ENCODE peak calls at places on chromosome 5, in five cellular contexts. I is ovary, O is sigmoid colon, X is GM12878, K is tibial nerve. P is an unnamed sample.

GRCh38 chr5:6379246-6379645 is 899 bp upstream of the MED10 start:
- DNase-seq in O (no peak), X (no peak), K (no peak), I (no peak), P (no peak)

GRCh38 chr5:55853818-55854217 is 2.7 kb downstream of the IL31RA start:
- DNase-seq in K (no peak), I (no peak), O (no peak), X (no peak), P (no peak)

GRCh38 chr5:167451091-167451490 is 840.4 kb upstream of the WWC1 start:
- DNase-seq in I (no peak), K (no peak), O (no peak), X (no peak), P (no peak)

GRCh38 chr5:24681106-24681505 is 36.3 kb upstream of the CDH10 start:
- DNase-seq in O (no peak), X (no peak), I (no peak), K (no peak), P (no peak)

GRCh38 chr5:1505506-1506241 is 18.1 kb downstream of the LPCAT1 start:
- DNase-seq in X (no peak), O (no peak), I (no peak), K (no peak), P (no peak)

GRCh38 chr5:150440948-150441812 is 8.4 kb downstream of the RPS14 start:
- DNase-seq in I (no peak), X (no peak), K (no peak), O (no peak), P (no peak)

GRCh38 chr5:142432961-142433360 is 108.1 kb upstream of the SPRY4 start:
- DNase-seq in X (no peak), O (no peak), K (no peak), I (no peak), P (no peak)

GRCh38 chr5:124538931-124539330 is 207.5 kb downstream of the ZNF608 start:
- DNase-seq in I (no peak), X (no peak), K (no peak), O (no peak), P (no peak)

GRCh38 chr5:150082889-150083288 is 3.5 kb downstream of the CSF1R start:
- DNase-seq in I (no peak), X (no peak), O (no peak), K (no peak), P (no peak)

GRCh38 chr5:161378701-161379100 is 167.8 kb downstream of the GABRB2 start:
- DNase-seq in X (no peak), O (no peak), I (no peak), K (no peak), P (no peak)

GRCh38 chr5:111135946-111136345 is 43.8 kb downstream of the WDR36 start:
- DNase-seq in O (no peak), K (no peak), I (no peak), X (no peak), P (no peak)

GRCh38 chr5:127038550-127038949 is 8.2 kb upstream of the MARCHF3 start:
- DNase-seq in I (no peak), X (no peak), O (no peak), K (no peak), P (no peak)

GRCh38 chr5:60259730-60260129 is 366.2 kb upstream of the PDE4D start:
- DNase-seq in I (no peak), K (no peak), O (no peak), X (no peak), P (no peak)

GRCh38 chr5:136249678-136250266 is 56.8 kb upstream of the SMIM32 start:
- DNase-seq in O (no peak), X (no peak), K (peak; percentile 20), I (peak; percentile 31), P (no peak)

GRCh38 chr5:57302164-57302563 is 128.3 kb downstream of the GPBP1 start:
- DNase-seq in O (no peak), K (no peak), X (peak; percentile 33), I (no peak), P (peak; percentile 34)

GRCh38 chr5:172773481-172774469 is 2.8 kb upstream of the DUSP1 start:
- DNase-seq in O (no peak), X (no peak), K (no peak), I (peak; percentile 48), P (no peak)

GRCh38 chr5:102554728-102555127 is 55.9 kb upstream of the SLCO6A1 start:
- DNase-seq in X (no peak), K (no peak), I (no peak), O (no peak), P (no peak)

GRCh38 chr5:114789773-114790402 is 379.8 kb downstream of the TRIM36 start:
- DNase-seq in I (no peak), O (no peak), K (no peak), X (no peak), P (no peak)

GRCh38 chr5:59039296-59040006 is 456.6 kb downstream of the RAB3C start:
- DNase-seq in K (peak; percentile 35), I (peak; percentile 55), X (no peak), O (peak; percentile 92), P (peak; percentile 97)

GRCh38 chr5:159873680-159874079 is 42.6 kb upstream of the ADRA1B start:
- DNase-seq in O (no peak), X (no peak), I (no peak), K (no peak), P (no peak)

GRCh38 chr5:7742241-7742656 is 108.7 kb downstream of the CFAP90 start:
- DNase-seq in O (no peak), X (no peak), K (no peak), I (no peak), P (no peak)

GRCh38 chr5:143641549-143641955 is 170.4 kb upstream of the HMHB1 start:
- DNase-seq in X (peak; percentile 31), K (no peak), O (no peak), I (no peak), P (peak; percentile 29)

GRCh38 chr5:142874537-142874936 is 104.4 kb downstream of the ARHGAP26 start:
- DNase-seq in X (no peak), K (peak; percentile 70), O (no peak), I (peak; percentile 32), P (no peak)

DNA sequence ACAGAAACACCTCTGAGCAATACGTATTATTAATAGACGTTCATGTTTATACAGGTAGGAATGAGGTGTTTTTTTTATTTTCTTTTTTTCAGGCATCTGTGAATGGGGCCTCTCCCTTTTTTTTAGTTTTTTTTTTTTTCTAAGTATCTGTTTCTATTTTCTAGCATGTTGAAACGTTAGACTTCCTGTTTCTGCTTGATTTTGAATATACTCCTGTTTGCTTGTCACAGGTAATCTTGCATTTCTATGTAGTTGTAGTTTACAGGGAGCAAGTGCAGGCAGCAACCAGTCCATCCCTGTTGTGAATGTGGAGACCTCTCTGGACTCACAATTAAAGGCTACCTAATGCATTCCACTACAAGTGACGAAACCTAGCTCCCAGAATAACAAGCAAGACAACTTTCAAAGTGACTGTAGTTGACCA is 22.8 kb upstream of the TNFAIP8 start:
- DNase-seq in K (no peak), X (no peak), I (no peak), O (no peak), P (no peak)
- TF ChIP-seq POLR2A in K (no peak), X (peak; percentile 46), I (no peak), O (no peak), P (no peak)

GRCh38 chr5:20649966-20650365 is 662.0 kb upstream of the CDH18 start:
- DNase-seq in O (no peak), K (no peak), I (no peak), X (no peak), P (no peak)
- TF ChIP-seq EP300 in O (no peak), K (no peak), I (no peak), X (no peak), P (no peak)

GRCh38 chr5:2992806-2993205 is 241.3 kb upstream of the IRX2 start:
- DNase-seq in X (no peak), I (no peak), K (no peak), O (no peak), P (peak; percentile 85)
- H3K9me3 ChIP-seq in X (no peaks in the 10 kb centered on the region), I (no peaks in the 10 kb centered on the region), K (no peaks in the 10 kb centered on the region), O (no peaks in the 10 kb centered on the region), P (no peaks in the 10 kb centered on the region)

GRCh38 chr5:5270958-5271605 is 131.0 kb downstream of the ADAMTS16 start:
- DNase-seq in O (peak; percentile 79), X (no peak), K (peak; percentile 66), I (peak; percentile 75), P (peak; percentile 92)
- TF ChIP-seq POLR2A in O (no peak), X (no peak), K (no peak), I (no peak), P (no peak)

GRCh38 chr5:132267931-132268501 is 10.5 kb downstream of the PDLIM4 start:
- DNase-seq in I (no peak), X (no peak), K (no peak), O (peak; percentile 78), P (no peak)

GRCh38 chr5:132269635-132270344 is 12.3 kb downstream of the PDLIM4 start:
- DNase-seq in O (no peak), X (no peak), K (no peak), I (no peak), P (peak; percentile 68)

GRCh38 chr5:132267166-132267739 is 9.8 kb downstream of the PDLIM4 start:
- DNase-seq in O (no peak), X (no peak), K (no peak), I (no peak), P (peak; percentile 79)

GRCh38 chr5:132270345-132270685 is 12.8 kb downstream of the PDLIM4 start:
- DNase-seq in I (no peak), K (no peak), X (no peak), O (no peak), P (peak; percentile 91)

DNA sequence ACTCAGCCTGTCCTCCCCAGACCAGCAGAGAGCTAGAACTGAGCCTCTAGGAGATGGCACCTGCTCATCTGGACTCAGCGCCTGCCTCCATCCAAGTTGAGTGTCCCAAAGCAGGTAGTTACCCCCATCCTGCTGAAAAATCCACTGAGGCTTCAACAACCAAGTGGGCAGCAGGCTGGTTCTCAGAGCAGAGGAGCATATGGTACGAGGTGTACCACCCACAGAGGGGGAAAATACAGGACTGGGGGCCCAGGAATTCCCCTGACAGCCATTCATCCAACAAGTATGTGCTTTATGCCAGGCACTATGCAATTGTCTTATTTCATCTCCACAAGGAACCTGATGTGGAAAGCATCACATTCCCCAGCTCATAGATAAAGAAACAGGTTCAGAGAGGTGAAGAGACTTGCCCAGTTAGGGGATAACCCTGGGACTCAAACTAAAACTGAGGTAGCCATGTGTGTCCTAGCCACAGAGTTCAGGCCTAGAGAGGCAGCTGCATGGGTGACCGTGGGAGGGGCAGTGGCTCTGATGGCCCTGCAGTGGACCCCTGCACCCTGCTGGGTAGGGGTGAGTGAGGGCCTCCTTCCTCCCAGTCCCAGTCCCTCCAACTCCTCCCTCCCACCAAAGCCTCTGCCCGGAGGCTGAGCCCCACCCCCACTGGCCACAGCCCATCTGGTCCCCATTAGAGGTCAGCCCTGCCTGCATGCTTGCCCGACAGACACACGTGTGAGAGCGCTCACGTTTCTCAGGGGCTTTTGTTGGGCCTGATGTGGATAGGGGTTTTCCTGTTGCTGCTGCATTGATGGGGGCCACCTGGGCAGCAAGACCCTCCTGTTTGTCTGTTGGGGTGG is 11.4 kb downstream of the PDLIM4 start:
- DNase-seq in O (no peak), I (no peak), X (peak; percentile 55), K (no peak), P (peak; percentile 86)
- TF ChIP-seq EP300 in O (no peak), I (no peak), X (peak; percentile 28), K (no peak), P (no peak)

P was measured in esophagus muscularis mucosa.